ENCODE peak calls at places on chromosomes 12 and 14, in nine cellular contexts. L is IMR-90, G is Panc1, H is aorta, R is transverse colon, E is lung, Y is sigmoid colon, Q is small intestine, T is endodermal cell. S is an unnamed sample.

GRCh38 chr14:47442206-47442605 is 233.2 kb downstream of the MDGA2 start:
- DNase-seq in L (no peak), G (no peak), H (no peak), R (no peak), E (no peak), Y (no peak), Q (no peak), T (peak; percentile 82), S (no peak)

GRCh38 chr14:104054222-104054905 is 31.1 kb upstream of the ASPG start:
- DNase-seq in L (no peak), G (no peak), H (no peak), R (no peak), E (no peak), Y (no peak), Q (no peak), T (no peak), S (no peak)

GRCh38 chr12:32211066-32211768 is 104.6 kb downstream of the BICD1 start:
- DNase-seq in L (no peak), G (no peak), H (no peak), R (no peak), E (no peak), Y (no peak), Q (no peak), T (no peak), S (no peak)

GRCh38 chr12:123107926-123108681 is 42.8 kb downstream of the PITPNM2 start:
- DNase-seq in L (no peak), G (no peak), H (peak; percentile 30), R (no peak), E (no peak), Y (no peak), Q (no peak), T (no peak), S (no peak)

GRCh38 chr12:112928978-112929377 is 9.3 kb upstream of the OAS3 start:
- DNase-seq in L (no peak), G (no peak), H (no peak), R (no peak), E (no peak), Y (no peak), Q (no peak), T (peak; percentile 68), S (no peak)

GRCh38 chr12:105272152-105272551 is 36.2 kb upstream of the APPL2 start:
- DNase-seq in L (no peak), G (no peak), H (no peak), R (no peak), E (no peak), Y (no peak), Q (no peak), T (no peak), S (no peak)

GRCh38 chr14:32561520-32561919 is 232.4 kb downstream of the AKAP6 start:
- DNase-seq in L (peak; percentile 50), G (no peak), H (no peak), R (no peak), E (no peak), Y (peak; percentile 66), Q (no peak), T (no peak), S (no peak)

GRCh38 chr12:6367969-6368892 is 7.1 kb downstream of the SCNN1A start:
- DNase-seq in L (no peak), G (no peak), H (peak; percentile 36), R (no peak), E (no peak), Y (no peak), Q (no peak), T (no peak), S (no peak)

GRCh38 chr14:53019391-53019790 is 68.5 kb upstream of the FERMT2 start:
- DNase-seq in L (peak; percentile 64), G (no peak), H (no peak), R (no peak), E (no peak), Y (no peak), Q (no peak), T (no peak), S (no peak)

GRCh38 chr12:19415563-19415962 is 23.7 kb upstream of the AEBP2 start:
- DNase-seq in L (no peak), G (no peak), H (no peak), R (no peak), E (no peak), Y (no peak), Q (no peak), T (no peak), S (no peak)

GRCh38 chr14:29339491-29339890 is 572.9 kb downstream of the FOXG1 start:
- DNase-seq in L (peak; percentile 26), G (no peak), H (no peak), R (no peak), E (no peak), Y (no peak), Q (no peak), T (no peak), S (no peak)

GRCh38 chr12:58416211-58416610 is 474.8 kb downstream of the ATP23 start:
- DNase-seq in L (peak; percentile 88), G (no peak), H (no peak), R (no peak), E (no peak), Y (no peak), Q (no peak), T (no peak), S (no peak)

GRCh38 chr12:58412466-58412865 is 471.1 kb downstream of the ATP23 start:
- DNase-seq in L (no peak), G (no peak), H (no peak), R (no peak), E (no peak), Y (no peak), Q (no peak), T (peak; percentile 46), S (no peak)

GRCh38 chr12:58413794-58414193 is 472.4 kb downstream of the ATP23 start:
- DNase-seq in L (peak; percentile 69), G (no peak), H (no peak), R (no peak), E (no peak), Y (no peak), Q (no peak), T (no peak), S (no peak)

GRCh38 chr12:58415716-58416115 is 474.3 kb downstream of the ATP23 start:
- DNase-seq in L (no peak), G (no peak), H (no peak), R (no peak), E (no peak), Y (no peak), Q (no peak), T (no peak), S (no peak)

GRCh38 chr12:58414398-58414871 is 473.1 kb downstream of the ATP23 start:
- DNase-seq in L (peak; percentile 89), G (no peak), H (no peak), R (no peak), E (no peak), Y (no peak), Q (no peak), T (no peak), S (no peak)
- H3K4me3 ChIP-seq in L (no peak overlapping the region), G (no peak overlapping the region), H (no peak overlapping the region), R (no peak overlapping the region), E (no peak overlapping the region), Y (no peak overlapping the region), Q (no peak overlapping the region), T (no peak overlapping the region), S (no peak overlapping the region)

GRCh38 chr12:55797068-55797467 is 20.5 kb downstream of the SARNP start:
- DNase-seq in L (peak; percentile 56), G (no peak), H (no peak), R (no peak), E (no peak), Y (no peak), Q (peak; percentile 31), T (peak; percentile 72), S (no peak)

GRCh38 chr12:55797550-55797949 is 20.0 kb downstream of the SARNP start:
- DNase-seq in L (peak; percentile 6), G (no peak), H (no peak), R (no peak), E (no peak), Y (no peak), Q (no peak), T (no peak), S (no peak)

GRCh38 chr12:55795950-55796349 is 21.6 kb downstream of the SARNP start:
- DNase-seq in L (no peak), G (no peak), H (no peak), R (no peak), E (no peak), Y (no peak), Q (no peak), T (no peak), S (no peak)
- H3K36me3 ChIP-seq in L (peaks cover 33% of the 10 kb centered on the region), G (peaks cover 45% of the 10 kb centered on the region), H (no peaks in the 10 kb centered on the region), R (peaks cover 66% of the 10 kb centered on the region), E (peaks cover 9% of the 10 kb centered on the region), Y (peaks cover 6% of the 10 kb centered on the region), Q (peaks cover 23% of the 10 kb centered on the region), T (peaks cover 95% of the 10 kb centered on the region), S (peaks cover 67% of the 10 kb centered on the region)

DNA sequence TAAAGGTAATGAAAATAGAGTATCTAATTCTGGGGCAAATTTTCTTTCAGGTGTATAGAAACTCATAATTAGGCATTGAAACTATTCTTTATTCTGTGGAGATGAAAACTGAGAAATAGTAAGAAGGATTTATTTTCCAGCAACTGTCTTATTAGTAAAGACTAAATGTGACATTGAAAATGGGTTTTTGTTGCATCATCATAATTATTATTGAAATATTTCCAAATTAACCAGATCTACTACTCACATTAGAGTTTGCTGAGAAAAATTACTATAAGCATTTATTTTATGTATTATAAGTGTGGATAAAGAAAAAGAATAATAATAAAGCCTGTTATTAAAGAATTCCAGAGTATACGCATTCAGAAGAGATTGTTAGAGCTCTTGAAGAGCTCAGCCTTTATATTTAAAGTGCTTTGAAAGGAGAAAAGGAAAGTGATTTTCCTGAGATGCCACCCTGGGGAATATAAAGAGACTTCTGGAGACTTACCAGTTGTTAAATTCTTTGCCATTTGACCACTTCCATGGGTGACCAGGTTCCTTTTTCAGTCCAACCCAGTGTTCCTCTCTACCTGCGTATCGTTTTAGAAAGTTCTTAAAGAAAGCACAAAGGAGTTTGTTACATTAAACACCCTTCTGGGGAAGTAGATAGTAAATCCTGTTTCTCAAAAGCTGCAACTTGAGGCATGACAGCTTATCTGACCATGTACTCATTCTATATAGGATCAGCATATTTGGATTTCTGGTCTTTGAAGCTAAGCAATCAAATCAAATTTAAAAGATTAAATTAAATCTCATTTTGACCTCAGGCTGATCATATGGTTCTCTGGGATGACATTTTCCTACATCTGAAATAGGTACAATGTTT is 6.4 kb downstream of the CD69 start:
- DNase-seq in L (no peak), G (no peak), H (no peak), R (no peak), E (no peak), Y (no peak), Q (no peak), T (no peak), S (no peak)
- H3K4me3 ChIP-seq in L (no peak overlapping the region), G (no peak overlapping the region), H (no peak overlapping the region), R (no peak overlapping the region), E (no peak overlapping the region), Y (no peak overlapping the region), Q (no peak overlapping the region), T (no peak overlapping the region), S (no peak overlapping the region)

DNA sequence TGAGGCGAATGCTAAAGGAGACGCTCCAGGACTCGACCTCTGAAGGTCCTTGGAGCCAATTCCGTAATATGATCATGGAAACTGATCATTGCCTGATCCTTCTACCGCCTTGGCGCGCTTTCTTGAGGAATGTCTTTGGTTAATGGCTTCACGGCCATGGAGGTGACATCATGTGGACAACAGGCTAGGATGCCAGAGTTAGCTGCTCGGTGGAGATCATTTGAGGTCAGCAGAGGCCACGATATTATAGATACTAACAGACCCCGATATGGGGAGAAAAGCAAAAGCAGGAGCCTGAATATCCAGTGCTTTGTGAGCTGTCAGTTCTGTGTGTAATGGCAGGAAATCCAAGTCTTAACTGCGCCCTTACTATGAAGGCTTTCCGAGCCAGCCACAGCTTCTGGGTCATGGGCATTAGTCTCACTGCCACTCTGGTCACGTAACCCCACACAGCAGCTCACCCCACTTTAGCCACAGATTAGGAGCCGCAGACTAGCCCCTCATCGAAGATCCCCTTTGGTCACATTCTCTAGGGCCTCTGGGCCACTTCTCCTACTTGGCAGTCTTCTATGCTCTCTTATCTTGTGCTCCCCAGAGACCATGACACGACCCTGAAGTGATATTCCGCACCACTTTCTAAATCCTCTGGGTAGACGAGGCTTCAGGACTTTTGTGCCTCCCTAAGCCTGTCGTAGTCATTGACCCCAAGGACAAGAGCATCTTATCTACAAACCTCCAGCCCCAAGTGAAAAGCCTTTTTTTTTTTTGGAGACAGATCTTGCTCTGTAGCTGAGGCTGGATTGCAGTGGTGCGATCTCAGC is 724 bp upstream of the CS start:
- DNase-seq in L (no peak), G (no peak), H (no peak), R (no peak), E (no peak), Y (no peak), Q (no peak), T (no peak), S (no peak)
- H3K36me3 ChIP-seq in L (peaks cover 9% of the 10 kb centered on the region), G (peaks cover 6% of the 10 kb centered on the region), H (peaks cover 2% of the 10 kb centered on the region), R (peaks cover 10% of the 10 kb centered on the region), E (peaks cover 2% of the 10 kb centered on the region), Y (no peaks in the 10 kb centered on the region), Q (no peaks in the 10 kb centered on the region), T (peaks cover 42% of the 10 kb centered on the region), S (peaks cover 4% of the 10 kb centered on the region)